ENCODE peak calls at places on chromosomes 7 and 10, in eight cellular contexts. R is pancreas; U is mesenchymal stem cell; Z is mucosa of descending colon; E is BE2C; O is iPS DF 6.9; Q is naive thymus-derived CD4-positive, alpha-beta T cell; B is sigmoid colon. X is an unnamed sample. For H3K9me3, the result is how much of the 10 kb centered on the place peaks cover.

GRCh38 chr10:2120781-2121180 is 383.5 kb upstream of the ADARB2 start:
- DNase-seq in U (no peak), B (no peak), E (no peak), R (no peak), Q (no peak), O (no peak), Z (no peak), X (no peak)

GRCh38 chr7:112399501-112399900 is 50.8 kb upstream of the IFRD1 start:
- DNase-seq in E (no peak), Q (no peak), O (no peak), Z (no peak), B (no peak), U (no peak), R (no peak), X (no peak)

GRCh38 chr10:75544381-75544780 is 113.0 kb downstream of the LRMDA start:
- DNase-seq in Z (no peak), Q (no peak), R (no peak), B (no peak), E (no peak), O (no peak), U (peak), X (no peak)

GRCh38 chr10:28890121-28890950 is 213.0 kb downstream of the BAMBI start:
- DNase-seq in E (no peak), Z (no peak), U (no peak), B (no peak), Q (no peak), O (no peak), R (no peak), X (no peak)

GRCh38 chr10:118968071-118968470 is 61.4 kb upstream of the NANOS1 start:
- DNase-seq in B (no peak), R (no peak), Z (no peak), E (no peak), Q (no peak), O (no peak), U (no peak), X (no peak)

GRCh38 chr7:16233519-16233918 is 187.8 kb downstream of the CRPPA start:
- DNase-seq in Q (no peak), B (no peak), U (no peak), O (no peak), E (peak), Z (no peak), R (no peak), X (no peak)

GRCh38 chr10:50566150-50566549 is 57.6 kb downstream of the SGMS1 start:
- DNase-seq in Q (no peak), E (no peak), U (no peak), O (no peak), B (no peak), R (no peak), Z (no peak), X (no peak)

GRCh38 chr7:6615853-6616555 is 594 bp downstream of the ZNF853 start:
- DNase-seq in U (no peak), Z (no peak), Q (no peak), E (no peak), R (peak), O (no peak), B (no peak), X (no peak)

GRCh38 chr10:119401671-119402395 is 140.7 kb downstream of the RGS10 start:
- DNase-seq in B (peak), U (peak), E (no peak), Q (no peak), R (no peak), O (no peak), Z (peak), X (no peak)

GRCh38 chr10:47246409-47247189 is 53.4 kb upstream of the GDF10 start:
- DNase-seq in Z (no peak), R (no peak), U (no peak), B (peak), E (no peak), O (no peak), Q (no peak), X (no peak)

GRCh38 chr7:40077849-40078248 is 56.6 kb downstream of the MPLKIP start:
- DNase-seq in R (no peak), O (no peak), Z (no peak), U (peak), B (no peak), E (no peak), Q (no peak), X (no peak)

GRCh38 chr7:137399827-137400823 is 56.6 kb upstream of the PTN start:
- DNase-seq in O (no peak), Z (no peak), R (no peak), Q (no peak), U (peak), B (no peak), E (no peak), X (no peak)

GRCh38 chr7:117951285-117951684 is 78.0 kb upstream of the CTTNBP2 start:
- DNase-seq in R (no peak), U (no peak), E (no peak), Z (no peak), Q (no peak), B (no peak), O (no peak), X (no peak)

GRCh38 chr10:96250349-96250748 is 21.0 kb downstream of the BLNK start:
- DNase-seq in O (no peak), B (no peak), R (no peak), Q (no peak), E (no peak), U (no peak), Z (no peak), X (no peak)

GRCh38 chr7:116210345-116211005 is at the start of gene TES:
- DNase-seq in E (no peak), U (peak), Q (peak), Z (peak), O (peak), R (peak), B (peak), X (peak)

GRCh38 chr10:114749545-114749944 is 72.0 kb upstream of the FHIP2A start:
- DNase-seq in Z (no peak), E (no peak), U (no peak), O (no peak), R (no peak), Q (no peak), B (no peak), X (no peak)

GRCh38 chr7:129208667-129209066 is 16.2 kb upstream of the AHCYL2 start:
- DNase-seq in E (peak), B (no peak), O (no peak), Z (no peak), Q (no peak), R (no peak), U (no peak), X (no peak)

GRCh38 chr7:36400023-36400422 is 10.4 kb downstream of the ANLN start:
- DNase-seq in B (no peak), Z (no peak), Q (no peak), O (no peak), R (no peak), E (no peak), U (no peak), X (no peak)

GRCh38 chr10:87079106-87079836 is 15.4 kb downstream of the GLUD1 start:
- DNase-seq in R (no peak), E (no peak), B (no peak), O (no peak), Z (no peak), Q (no peak), U (no peak), X (no peak)

GRCh38 chr7:131109011-131109756 is 218.5 kb upstream of the MKLN1 start:
- DNase-seq in Z (no peak), E (no peak), B (no peak), Q (no peak), R (no peak), O (no peak), U (peak), X (no peak)

GRCh38 chr7:159035571-159036073 is 109.0 kb downstream of the VIPR2 start:
- DNase-seq in Z (no peak), E (no peak), U (no peak), R (no peak), Q (no peak), B (peak), O (no peak), X (no peak)
- H3K9me3 ChIP-seq in Z (under half), E (under half), U (under half), R (under half), Q (under half), B (under half), O (under half), X (under half)

GRCh38 chr10:58258977-58259692 is 8.6 kb downstream of the IPMK start:
- DNase-seq in R (no peak), B (no peak), Z (no peak), E (no peak), U (no peak), O (no peak), Q (no peak), X (no peak)
- H3K9me3 ChIP-seq in R (under half), B (under half), Z (under half), E (under half), U (under half), O (under half), Q (under half), X (under half)

GRCh38 chr10:130559213-130559944 is 423.2 kb downstream of the GLRX3 start:
- DNase-seq in R (no peak), O (no peak), Z (no peak), E (no peak), B (no peak), Q (no peak), U (no peak), X (no peak)

GRCh38 chr10:130555411-130555750 is 419.2 kb downstream of the GLRX3 start:
- DNase-seq in Q (no peak), Z (no peak), O (no peak), R (no peak), U (no peak), E (no peak), B (no peak), X (no peak)

GRCh38 chr10:130558778-130559177 is 422.6 kb downstream of the GLRX3 start:
- DNase-seq in B (no peak), E (no peak), R (no peak), Z (no peak), O (no peak), U (no peak), Q (no peak), X (no peak)

GRCh38 chr10:130554701-130555410 is 418.7 kb downstream of the GLRX3 start:
- DNase-seq in Z (no peak), Q (no peak), E (no peak), U (no peak), O (no peak), R (no peak), B (no peak), X (no peak)

GRCh38 chr10:130557181-130557580 is 421.0 kb downstream of the GLRX3 start:
- DNase-seq in R (no peak), O (no peak), B (no peak), E (no peak), U (no peak), Q (no peak), Z (no peak), X (no peak)
- H3K9me3 ChIP-seq in R (under half), O (under half), B (under half), E (under half), U (under half), Q (under half), Z (under half), X (under half)

GRCh38 chr7:77824636-77825035 is 26.1 kb downstream of the PHTF2 start:
- DNase-seq in U (no peak), R (no peak), O (no peak), Q (no peak), Z (no peak), B (no peak), E (no peak), X (no peak)
- H3K9me3 ChIP-seq in U (half or more), R (under half), O (under half), Q (under half), Z (under half), B (under half), E (under half), X (under half)

GRCh38 chr10:37685741-37686683 is 171.4 kb downstream of the ZNF248 start:
- DNase-seq in Z (no peak), U (no peak), Q (no peak), B (no peak), R (no peak), O (no peak), E (no peak), X (no peak)
- H3K9me3 ChIP-seq in Z (half or more), U (under half), Q (under half), B (under half), R (under half), O (under half), E (under half), X (under half)

GRCh38 chr7:57404967-57405421 is 45.0 kb upstream of the ZNF716 start:
- DNase-seq in Z (no peak), U (no peak), B (no peak), O (no peak), Q (no peak), R (no peak), E (no peak), X (no peak)
- H3K9me3 ChIP-seq in Z (half or more), U (under half), B (under half), O (under half), Q (under half), R (under half), E (under half), X (under half)

DNA sequence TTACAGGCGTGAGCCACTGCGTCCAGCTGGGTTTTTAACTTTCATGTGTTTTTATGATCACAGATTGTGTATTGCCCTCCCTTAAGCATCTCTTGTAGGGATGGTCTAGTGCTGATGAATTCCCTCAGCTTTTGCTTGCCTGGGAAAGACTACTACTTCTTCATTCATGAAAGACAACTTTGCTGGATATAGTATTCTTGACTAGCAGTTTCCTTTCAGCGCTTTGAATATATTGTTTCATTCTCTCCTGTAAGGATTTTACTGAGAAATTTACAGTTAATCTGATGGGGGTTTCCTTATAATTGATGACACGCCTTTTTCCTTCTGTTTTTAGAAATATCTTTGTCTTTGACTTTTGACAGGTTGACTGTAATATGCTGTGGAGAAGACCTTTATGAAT is 33.2 kb downstream of the STK31 start:
- DNase-seq in Z (no peak), U (no peak), O (no peak), B (no peak), R (no peak), E (no peak), Q (no peak), X (no peak)
- H3K9me3 ChIP-seq in Z (under half), U (under half), O (under half), B (under half), R (under half), E (under half), Q (under half), X (under half)